ENCODE peak calls at places on chromosomes 5 and 9, in ten cellular contexts. D is left ventricle myocardium inferior; L is ovary; Y is effector memory CD4-positive, alpha-beta T cell; P is CD8-positive, alpha-beta T cell; U is spleen; C is naive thymus-derived CD4-positive, alpha-beta T cell; Q is pancreas; O is uterus; V is body of pancreas. K is an unnamed sample.
A peak's percentile ranks its signal among the peaks of the same experiment; 100 is the strongest.

GRCh38 chr9:515665-516064 is 301.0 kb downstream of the DOCK8 start:
- DNase-seq in D (no peak), L (no peak), Y (no peak), P (no peak), U (no peak), C (no peak), Q (no peak), O (no peak), V (no peak), K (no peak)

GRCh38 chr9:72947987-72948465 is 4.8 kb downstream of the ALDH1A1 start:
- DNase-seq in D (no peak), L (no peak), Y (no peak), P (no peak), U (no peak), C (no peak), Q (no peak), O (no peak), V (peak; percentile 27), K (no peak)

GRCh38 chr9:117796681-117797080 is 92.5 kb downstream of the TLR4 start:
- DNase-seq in D (no peak), L (no peak), Y (no peak), P (no peak), U (no peak), C (no peak), Q (no peak), O (no peak), V (no peak), K (no peak)

GRCh38 chr5:145350501-145350900 is 484.6 kb downstream of the PRELID2 start:
- DNase-seq in D (no peak), L (no peak), Y (no peak), P (no peak), U (no peak), C (no peak), Q (no peak), O (no peak), V (no peak), K (no peak)

GRCh38 chr5:106875591-106876297 is 795.0 kb downstream of the EFNA5 start:
- DNase-seq in D (no peak), L (no peak), Y (no peak), P (no peak), U (peak; percentile 48), C (no peak), Q (peak; percentile 30), O (no peak), V (peak; percentile 73), K (no peak)

GRCh38 chr9:131500939-131501541 is 1.7 kb upstream of the POMT1 start:
- DNase-seq in D (no peak), L (no peak), Y (peak; percentile 15), P (peak; percentile 35), U (no peak), C (peak; percentile 64), Q (no peak), O (no peak), V (no peak), K (no peak)

GRCh38 chr9:112378441-112379176 is 1.3 kb upstream of the HSDL2 start:
- DNase-seq in D (peak; percentile 21), L (peak; percentile 32), Y (peak; percentile 0), P (no peak), U (peak; percentile 82), C (peak; percentile 32), Q (no peak), O (peak; percentile 17), V (no peak), K (peak; percentile 59)

GRCh38 chr5:117131876-117132275 is 557.3 kb upstream of the SEMA6A start:
- DNase-seq in D (no peak), L (no peak), Y (no peak), P (no peak), U (no peak), C (no peak), Q (no peak), O (no peak), V (no peak), K (no peak)

DNA sequence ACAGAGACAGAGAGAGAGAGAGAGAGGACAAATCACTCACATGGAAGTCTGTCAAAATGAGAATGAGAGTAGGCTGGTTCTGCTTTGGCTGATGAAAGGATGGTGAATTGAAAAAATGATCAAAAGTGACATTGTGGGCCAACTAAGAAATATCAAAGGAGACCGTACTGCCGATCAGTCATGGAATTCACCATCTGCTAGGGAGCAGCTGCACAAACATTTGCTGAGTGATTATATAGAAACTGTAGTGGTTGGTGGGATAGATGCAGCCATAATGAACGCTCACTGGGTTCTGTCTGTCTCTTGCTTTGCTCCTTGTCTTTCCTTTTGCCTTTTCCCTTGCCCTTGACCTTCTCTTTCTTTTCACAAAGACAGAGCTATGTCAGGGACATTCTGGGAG is 476.6 kb upstream of the SGCD start:
- DNase-seq in D (no peak), L (no peak), Y (no peak), P (no peak), U (no peak), C (no peak), Q (no peak), O (no peak), V (no peak), K (no peak)
- H3K27ac ChIP-seq in D (no peak overlapping the region), L (no peak overlapping the region), Y (no peak overlapping the region), P (no peak overlapping the region), U (no peak overlapping the region), C (no peak overlapping the region), Q (no peak overlapping the region), O (no peak overlapping the region), V (no peak overlapping the region), K (no peak overlapping the region)

GRCh38 chr5:89728134-89728533 is 681.4 kb downstream of the CETN3 start:
- DNase-seq in D (no peak), L (no peak), Y (no peak), P (no peak), U (no peak), C (no peak), Q (no peak), O (no peak), V (no peak), K (no peak)
- H3K4me3 ChIP-seq in D (no peak overlapping the region), L (no peak overlapping the region), Y (no peak overlapping the region), P (no peak overlapping the region), U (no peak overlapping the region), C (no peak overlapping the region), Q (no peak overlapping the region), O (no peak overlapping the region), V (no peak overlapping the region), K (no peak overlapping the region)

GRCh38 chr5:124867064-124867707 is 120.7 kb upstream of the ZNF608 start:
- DNase-seq in D (no peak), L (no peak), Y (no peak), P (no peak), U (no peak), C (no peak), Q (no peak), O (no peak), V (no peak), K (no peak)
- H3K4me1 ChIP-seq in D (peaks cover 27% of the 10 kb centered on the region), L (no peaks in the 10 kb centered on the region), Y (no peaks in the 10 kb centered on the region), P (no peaks in the 10 kb centered on the region), U (peaks cover 4% of the 10 kb centered on the region), C (no peaks in the 10 kb centered on the region), Q (peaks cover 3% of the 10 kb centered on the region), O (no peaks in the 10 kb centered on the region), V (peaks cover 28% of the 10 kb centered on the region), K (peaks cover 3% of the 10 kb centered on the region)

GRCh38 chr5:122726990-122727616 is 47.8 kb upstream of the SNX2 start:
- DNase-seq in D (no peak), L (no peak), Y (no peak), P (no peak), U (no peak), C (no peak), Q (no peak), O (no peak), V (no peak), K (no peak)
- H3K27ac ChIP-seq in D (no peak overlapping the region), L (no peak overlapping the region), Y (no peak overlapping the region), P (no peak overlapping the region), U (no peak overlapping the region), C (no peak overlapping the region), Q (no peak overlapping the region), O (no peak overlapping the region), V (no peak overlapping the region), K (no peak overlapping the region)

DNA sequence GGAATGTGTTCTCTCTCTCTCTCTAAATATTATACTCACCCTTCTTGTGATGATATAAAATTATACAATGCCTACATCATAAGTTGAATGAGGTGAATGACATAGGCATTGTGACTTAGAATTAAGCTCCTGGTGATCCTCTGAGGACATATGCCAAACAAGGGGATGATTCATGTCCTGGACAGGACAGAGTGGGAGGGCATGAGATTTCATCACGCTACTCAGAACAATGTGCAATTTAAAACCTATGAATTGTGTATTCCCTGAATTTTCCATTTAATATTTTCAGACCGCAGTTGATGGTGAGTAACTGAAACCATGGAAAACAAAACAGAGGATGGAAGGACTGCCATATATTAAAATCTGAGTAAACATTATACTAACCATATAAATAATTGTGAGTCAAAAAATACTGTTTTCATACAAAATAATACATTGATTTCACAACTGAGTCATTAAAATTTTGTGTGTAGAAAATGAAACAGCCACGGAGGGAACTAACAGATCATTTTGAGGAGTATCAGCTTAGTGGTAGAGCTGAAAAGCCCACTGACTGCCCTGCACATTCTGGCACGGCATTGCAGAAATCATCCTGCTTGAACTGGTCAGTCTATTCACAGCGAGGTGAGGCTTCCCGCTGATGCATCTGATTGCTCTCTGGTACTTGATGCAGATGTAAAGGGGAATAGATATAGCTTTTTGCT is 782.4 kb upstream of the NUDT12 start:
- DNase-seq in D (no peak), L (no peak), Y (no peak), P (no peak), U (no peak), C (no peak), Q (no peak), O (no peak), V (no peak), K (no peak)
- H3K4me3 ChIP-seq in D (no peak overlapping the region), L (no peak overlapping the region), Y (no peak overlapping the region), P (no peak overlapping the region), U (no peak overlapping the region), C (no peak overlapping the region), Q (no peak overlapping the region), O (no peak overlapping the region), V (no peak overlapping the region), K (no peak overlapping the region)